ENCODE peak calls at places on chromosomes 5 and 9, in six cellular contexts. W is fibroblast of lung, G is BJ, M is mucosa of gallbladder, Q is brain microvascular endothelial cell, Y is suprapubic skin. P is an unnamed sample.

GRCh38 chr5:172786736-172787462 is 15.9 kb upstream of the DUSP1 start:
- DNase-seq in W (no peak), M (no peak), Q (no peak), G (no peak), Y (peak; percentile 69), P (no peak)

GRCh38 chr5:2610986-2611385 is 140.5 kb downstream of the IRX2 start:
- DNase-seq in Y (no peak), M (no peak), Q (no peak), G (no peak), W (no peak), P (no peak)

GRCh38 chr5:143010335-143010734 is 240.2 kb downstream of the ARHGAP26 start:
- DNase-seq in W (peak; percentile 42), M (no peak), G (no peak), Q (no peak), Y (no peak), P (no peak)

GRCh38 chr5:1771149-1772065 is 28.2 kb downstream of the MRPL36 start:
- DNase-seq in Q (no peak), G (no peak), W (no peak), M (no peak), Y (no peak), P (no peak)

GRCh38 chr5:40879163-40879942 is 29.9 kb upstream of the C7 start:
- DNase-seq in Q (no peak), G (peak; percentile 3), W (peak; percentile 11), M (no peak), Y (no peak), P (peak; percentile 33)

GRCh38 chr5:139494832-139495231 is 12.3 kb upstream of the STING1 start:
- DNase-seq in Q (peak; percentile 40), G (no peak), Y (no peak), M (no peak), W (peak; percentile 61), P (peak; percentile 56)

GRCh38 chr9:93612796-93613154 is 36.4 kb downstream of the PHF2 start:
- DNase-seq in G (no peak), M (no peak), Y (no peak), Q (no peak), W (no peak), P (no peak)

GRCh38 chr9:137254624-137255447 is at the start of gene NELFB:
- DNase-seq in Q (peak; percentile 68), M (peak; percentile 93), W (peak; percentile 77), G (no peak), Y (peak; percentile 95), P (peak; percentile 81)

GRCh38 chr9:126173929-126174328 is 152.7 kb upstream of the MVB12B start:
- DNase-seq in W (no peak), Y (no peak), Q (no peak), M (no peak), G (no peak), P (no peak)

GRCh38 chr9:93037476-93037971 is 21.0 kb upstream of the SUSD3 start:
- DNase-seq in G (no peak), Q (no peak), Y (no peak), W (no peak), M (no peak), P (no peak)

GRCh38 chr9:93143830-93144530 is 9.9 kb upstream of the NINJ1 start:
- DNase-seq in Q (no peak), W (no peak), Y (peak; percentile 79), M (no peak), G (no peak), P (no peak)

GRCh38 chr5:84564311-84564710 is 179.6 kb upstream of the EDIL3 start:
- DNase-seq in W (peak; percentile 62), Y (no peak), M (no peak), G (no peak), Q (no peak), P (peak; percentile 6)

GRCh38 chr5:143796753-143797152 is 15.2 kb upstream of the HMHB1 start:
- DNase-seq in Y (no peak), W (no peak), M (no peak), G (no peak), Q (no peak), P (no peak)

GRCh38 chr9:126470251-126470993 is 143.3 kb upstream of the LMX1B start:
- DNase-seq in M (no peak), W (no peak), Q (no peak), Y (no peak), G (no peak), P (no peak)

GRCh38 chr5:136249678-136250266 is 56.8 kb upstream of the SMIM32 start:
- DNase-seq in M (peak; percentile 54), W (peak; percentile 65), Q (peak; percentile 65), G (peak; percentile 5), Y (no peak), P (peak; percentile 68)

GRCh38 chr9:114898741-114899140 is 31.6 kb downstream of the TNFSF8 start:
- DNase-seq in Q (no peak), W (no peak), Y (no peak), G (no peak), M (peak; percentile 52), P (peak; percentile 24)

GRCh38 chr9:124182741-124183140 is 75.0 kb upstream of the NEK6 start:
- DNase-seq in M (no peak), W (no peak), Q (no peak), Y (peak; percentile 11), G (no peak), P (no peak)

GRCh38 chr9:69195681-69196080 is 21.6 kb downstream of the TJP2 start:
- DNase-seq in G (no peak), W (no peak), M (no peak), Y (no peak), Q (no peak), P (no peak)

GRCh38 chr9:120394058-120394669 is 185.8 kb downstream of the CDK5RAP2 start:
- DNase-seq in W (peak; percentile 97), M (no peak), G (peak; percentile 77), Y (no peak), Q (peak; percentile 79), P (peak; percentile 85)

GRCh38 chr5:60779431-60779830 is 64.6 kb downstream of the ELOVL7 start:
- DNase-seq in Q (peak; percentile 28), M (no peak), G (no peak), Y (no peak), W (peak; percentile 25), P (no peak)

GRCh38 chr9:4417578-4418325 is 72.5 kb upstream of the SLC1A1 start:
- DNase-seq in G (peak; percentile 37), Y (no peak), M (no peak), W (peak; percentile 62), Q (no peak), P (peak; percentile 7)

GRCh38 chr9:131575121-131575640 is 29.9 kb downstream of the PRRT1B start:
- DNase-seq in Y (no peak), M (no peak), G (no peak), W (no peak), Q (no peak), P (no peak)

GRCh38 chr9:129688285-129689043 is 23.0 kb downstream of the PRRX2 start:
- DNase-seq in W (no peak), Y (no peak), M (no peak), G (no peak), Q (no peak), P (no peak)

GRCh38 chr5:10914741-10915480 is 153.9 kb upstream of the DAP start:
- DNase-seq in M (no peak), Q (no peak), G (peak; percentile 39), W (peak; percentile 68), Y (no peak), P (no peak)

P was measured in mesenchymal stem cell.